ENCODE peak calls at places on chromosome 6, in four cellular contexts. One of them, this sample, is unnamed.
A peak's percentile ranks its signal among the peaks of the same experiment; 100 is the strongest.

GRCh38 chr6:169921853-169922779 is 170.7 kb downstream of the ERMARD start:
- DNase-seq in Peyer's patch: no peak
- DNase-seq in cardiac muscle cell: no peak
- DNase-seq in uterus: no peak
- DNase-seq in this sample: no peak

GRCh38 chr6:123053602-123054225 is 57.7 kb downstream of the CLVS2 start:
- DNase-seq in cardiac muscle cell: no peak
- DNase-seq in Peyer's patch: no peak
- DNase-seq in uterus: no peak
- DNase-seq in this sample: no peak

GRCh38 chr6:87172292-87172691 is 16.9 kb downstream of the ZNF292 start:
- DNase-seq in Peyer's patch: no peak
- DNase-seq in cardiac muscle cell: no peak
- DNase-seq in uterus: no peak
- DNase-seq in this sample: no peak

GRCh38 chr6:50847890-50848594 is 29.4 kb downstream of the TFAP2B start:
- DNase-seq in cardiac muscle cell: no peak
- DNase-seq in Peyer's patch: no peak
- DNase-seq in uterus: no peak
- DNase-seq in this sample: no peak

GRCh38 chr6:20723236-20723635 is 189.0 kb downstream of the CDKAL1 start:
- DNase-seq in uterus: no peak
- DNase-seq in Peyer's patch: no peak
- DNase-seq in cardiac muscle cell: no peak
- DNase-seq in this sample: no peak

GRCh38 chr6:84773133-84773430 is 8.7 kb upstream of the TBX18 start:
- DNase-seq in Peyer's patch: no peak
- DNase-seq in cardiac muscle cell: no peak
- DNase-seq in uterus: no peak
- DNase-seq in this sample: no peak

GRCh38 chr6:136783495-136784270 is 8.6 kb downstream of the MAP3K5 start:
- DNase-seq in Peyer's patch: no peak
- DNase-seq in cardiac muscle cell: no peak
- DNase-seq in uterus: no peak
- DNase-seq in this sample: no peak

GRCh38 chr6:69732640-69733039 is 64.2 kb downstream of the LMBRD1 start:
- DNase-seq in Peyer's patch: no peak
- DNase-seq in uterus: no peak
- DNase-seq in cardiac muscle cell: no peak
- DNase-seq in this sample: no peak

GRCh38 chr6:33698494-33698893 is 13.0 kb downstream of the UQCC2 start:
- DNase-seq in uterus: no peak
- DNase-seq in cardiac muscle cell: no peak
- DNase-seq in Peyer's patch: no peak
- DNase-seq in this sample: no peak

GRCh38 chr6:33695451-33695855 is 16.0 kb downstream of the UQCC2 start:
- DNase-seq in cardiac muscle cell: no peak
- DNase-seq in Peyer's patch: no peak
- DNase-seq in uterus: no peak
- DNase-seq in this sample: no peak

GRCh38 chr6:33696076-33696475 is 15.4 kb downstream of the UQCC2 start:
- DNase-seq in Peyer's patch: no peak
- DNase-seq in uterus: no peak
- DNase-seq in cardiac muscle cell: no peak
- DNase-seq in this sample: no peak

GRCh38 chr6:33697845-33698244 is 13.7 kb downstream of the UQCC2 start:
- DNase-seq in uterus: no peak
- DNase-seq in cardiac muscle cell: no peak
- DNase-seq in Peyer's patch: no peak
- DNase-seq in this sample: no peak

GRCh38 chr6:33696538-33697518 is 14.7 kb downstream of the UQCC2 start:
- DNase-seq in uterus: peak; percentile 56
- DNase-seq in cardiac muscle cell: no peak
- DNase-seq in Peyer's patch: peak; percentile 45
- DNase-seq in this sample: peak; percentile 15
- H3K27ac ChIP-seq in uterus: peak overlapping the region; percentile 64
- H3K27ac ChIP-seq in cardiac muscle cell: peak overlapping the region; percentile 81
- H3K27ac ChIP-seq in Peyer's patch: peak overlapping the region; percentile 40
- H3K27ac ChIP-seq in this sample: no peak overlapping the region

GRCh38 chr6:85866758-85867401 is 224.2 kb upstream of the SYNCRIP start:
- DNase-seq in uterus: no peak
- DNase-seq in Peyer's patch: no peak
- DNase-seq in cardiac muscle cell: no peak
- DNase-seq in this sample: no peak

GRCh38 chr6:85866373-85866740 is 223.7 kb upstream of the SYNCRIP start:
- DNase-seq in cardiac muscle cell: no peak
- DNase-seq in uterus: no peak
- DNase-seq in Peyer's patch: no peak
- DNase-seq in this sample: no peak

GRCh38 chr6:85867595-85867994 is 224.9 kb upstream of the SYNCRIP start:
- DNase-seq in cardiac muscle cell: no peak
- DNase-seq in Peyer's patch: no peak
- DNase-seq in uterus: no peak
- DNase-seq in this sample: no peak

GRCh38 chr6:85865665-85866372 is 223.1 kb upstream of the SYNCRIP start:
- DNase-seq in cardiac muscle cell: no peak
- DNase-seq in uterus: no peak
- DNase-seq in Peyer's patch: no peak
- DNase-seq in this sample: no peak

DNA sequence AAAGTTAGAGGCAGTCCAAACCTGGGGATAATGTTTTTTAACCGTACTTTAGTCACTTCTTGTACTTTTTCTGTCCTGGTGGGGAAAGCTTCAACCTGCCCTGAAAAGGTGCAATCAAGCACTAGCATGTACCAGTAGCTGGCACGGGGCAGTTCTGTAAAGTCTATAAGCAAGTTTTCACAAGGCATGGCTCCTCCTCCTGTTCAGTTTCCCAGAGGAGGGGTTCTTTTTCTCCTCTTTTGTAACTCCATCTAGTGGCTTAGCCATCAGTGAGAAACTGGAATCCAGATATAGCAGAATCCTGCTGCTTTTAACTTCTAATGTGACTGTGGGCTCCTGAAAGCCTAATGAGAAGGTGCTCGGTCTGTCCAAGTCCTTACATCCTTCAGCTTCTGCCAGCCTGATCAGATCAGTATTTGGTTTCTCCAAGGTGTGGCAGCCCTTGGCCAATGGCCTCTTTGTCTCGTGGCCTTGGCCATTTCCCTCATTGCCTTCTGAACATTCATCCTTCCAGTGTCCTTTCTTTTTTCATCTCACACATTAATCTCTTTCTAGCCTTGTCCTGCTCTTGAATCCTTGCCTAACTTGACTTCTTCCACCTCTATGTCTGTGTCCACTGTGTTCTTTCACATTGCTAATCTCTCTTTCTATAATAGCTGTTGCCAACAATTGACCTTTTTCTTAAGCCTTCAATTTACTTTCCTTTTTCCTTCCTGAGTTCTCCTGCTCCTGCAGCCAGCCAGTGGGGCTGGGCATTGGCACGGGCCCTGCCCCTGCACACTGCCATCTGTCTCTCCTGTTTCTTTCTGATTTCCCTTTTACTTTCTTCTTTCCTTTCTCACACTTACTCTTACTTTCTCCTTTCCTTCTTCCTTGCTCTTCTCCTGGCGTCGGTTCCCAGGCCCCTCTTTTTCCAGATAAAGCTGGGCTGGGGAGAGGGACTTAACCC is 222.0 kb upstream of the SYNCRIP start:
- DNase-seq in cardiac muscle cell: no peak
- DNase-seq in Peyer's patch: no peak
- DNase-seq in uterus: no peak
- DNase-seq in this sample: no peak
- TF ChIP-seq CTCF in cardiac muscle cell: peak; percentile 26
- TF ChIP-seq CTCF in Peyer's patch: no peak
- TF ChIP-seq CTCF in uterus: no peak
- TF ChIP-seq CTCF in this sample: peak; percentile 43

GRCh38 chr6:43242908-43243648 is at the start of gene TTBK1:
- DNase-seq in Peyer's patch: no peak
- DNase-seq in cardiac muscle cell: no peak
- DNase-seq in uterus: no peak
- DNase-seq in this sample: no peak
- H3K4me3 ChIP-seq in Peyer's patch: no peak within 1 kb of the TSS
- H3K4me3 ChIP-seq in cardiac muscle cell: no peak within 1 kb of the TSS
- H3K4me3 ChIP-seq in uterus: no peak within 1 kb of the TSS
- H3K4me3 ChIP-seq in this sample: no peak within 1 kb of the TSS

DNA sequence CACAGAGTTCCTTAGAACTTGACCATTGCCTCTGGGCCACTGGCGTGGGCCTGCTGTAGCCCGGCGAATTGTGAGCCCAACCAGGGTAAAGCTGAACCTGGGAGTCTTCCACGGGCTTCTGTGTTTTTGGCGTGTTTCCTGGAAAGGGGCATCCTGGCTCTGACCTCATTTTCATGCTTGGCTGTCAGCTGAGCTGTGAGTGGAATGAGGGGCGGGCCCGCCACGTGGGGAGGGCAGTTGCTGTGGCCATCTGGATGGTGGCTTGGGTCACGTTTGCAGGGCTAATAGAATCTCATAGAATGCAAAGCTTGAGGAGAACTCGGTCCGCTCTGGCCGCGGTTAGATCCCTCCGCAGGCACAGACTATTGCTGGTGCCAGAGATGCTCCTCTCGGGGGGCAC is 263.0 kb downstream of the SMOC2 start:
- DNase-seq in uterus: peak; percentile 34
- DNase-seq in cardiac muscle cell: no peak
- DNase-seq in Peyer's patch: no peak
- DNase-seq in this sample: no peak
- H3K27ac ChIP-seq in uterus: no peak overlapping the region
- H3K27ac ChIP-seq in cardiac muscle cell: no peak overlapping the region
- H3K27ac ChIP-seq in Peyer's patch: no peak overlapping the region
- H3K27ac ChIP-seq in this sample: no peak overlapping the region

This sample was measured in AG04450.